ENCODE peak calls at places on chromosome 12, in seven cellular contexts. R is NCI-H460, N is Peyer's patch, D is Caco-2, T is chondrocyte, G is AG08396, F is fibroblast of mammary gland. E is an unnamed sample.

GRCh38 chr12:95022477-95022876 is 19.0 kb upstream of the NDUFA12 start:
- DNase-seq in D (no peak), R (no peak), T (no peak), N (no peak), F (no peak), G (no peak), E (no peak)

GRCh38 chr12:116880817-116881324 is 370 bp downstream of the HRK start:
- DNase-seq in G (peak), D (peak), N (peak), R (peak), T (no peak), F (peak), E (peak)

GRCh38 chr12:64395739-64396138 is 5.2 kb upstream of the C12orf56 start:
- DNase-seq in G (no peak), N (no peak), D (no peak), R (no peak), F (no peak), T (no peak), E (no peak)

GRCh38 chr12:69278814-69279782 is 39.7 kb downstream of the CPSF6 start:
- DNase-seq in G (no peak), T (no peak), F (no peak), R (no peak), D (no peak), N (no peak), E (no peak)

GRCh38 chr12:55716582-55717396 is 943 bp downstream of the BLOC1S1 start:
- DNase-seq in D (no peak), F (peak), N (no peak), T (no peak), R (no peak), G (no peak), E (no peak)

GRCh38 chr12:108916336-108916735 is 36.4 kb downstream of the DAO start:
- DNase-seq in R (no peak), G (no peak), T (no peak), F (no peak), N (no peak), D (no peak), E (no peak)

GRCh38 chr12:76268267-76268666 is 79.9 kb downstream of the BBS10 start:
- DNase-seq in N (no peak), F (peak), R (no peak), G (no peak), T (no peak), D (no peak), E (no peak)

GRCh38 chr12:110042260-110042659 is 6.1 kb downstream of the C12orf76 start:
- DNase-seq in F (no peak), N (no peak), T (no peak), G (no peak), R (no peak), D (no peak), E (no peak)

GRCh38 chr12:28507867-28508266 is 317.6 kb downstream of the CCDC91 start:
- DNase-seq in R (no peak), F (no peak), N (no peak), T (no peak), D (no peak), G (no peak), E (peak)

E was measured in HL-60.